ENCODE peak calls at places on chromosomes 6 and 20, in six cellular contexts. Z, T, F, K, Q and P are unnamed samples.

GRCh38 chr20:33933469-33933909 is 60.2 kb upstream of the RALY start:
- DNase-seq in Z (peak; percentile 53), K (peak; percentile 84), Q (peak; percentile 52), F (peak; percentile 55), T (peak; percentile 13), P (no peak)

GRCh38 chr6:1662532-1662931 is 52.8 kb downstream of the FOXC1 start:
- DNase-seq in Z (no peak), K (no peak), Q (no peak), T (no peak), F (no peak), P (peak; percentile 69)

GRCh38 chr6:37018152-37019064 is 13.0 kb downstream of the FGD2 start:
- DNase-seq in K (peak; percentile 91), F (peak; percentile 90), Z (peak; percentile 93), Q (peak; percentile 89), T (peak; percentile 89), P (peak; percentile 82)

GRCh38 chr20:49941456-49941855 is 5.3 kb downstream of the RNF114 start:
- DNase-seq in F (no peak), K (no peak), Q (no peak), Z (no peak), T (no peak), P (no peak)

GRCh38 chr6:14182916-14183315 is 65.3 kb downstream of the CD83 start:
- DNase-seq in Q (no peak), Z (no peak), F (no peak), K (no peak), T (no peak), P (no peak)

GRCh38 chr6:147054158-147054557 is 150.1 kb upstream of the STXBP5 start:
- DNase-seq in F (no peak), T (no peak), Q (no peak), K (no peak), Z (no peak), P (no peak)

GRCh38 chr6:10529231-10529801 is 8.2 kb downstream of the GCNT2 start:
- DNase-seq in F (no peak), K (no peak), Q (no peak), Z (no peak), T (peak; percentile 35), P (no peak)

GRCh38 chr20:34022154-34022842 is 28.6 kb downstream of the RALY start:
- DNase-seq in Z (peak; percentile 12), Q (peak; percentile 66), T (no peak), K (no peak), F (no peak), P (no peak)

GRCh38 chr20:50107086-50107645 is 5.8 kb downstream of the UBE2V1 start:
- DNase-seq in F (no peak), K (no peak), T (no peak), Z (no peak), Q (no peak), P (no peak)

GRCh38 chr6:140101367-140101766 is 726.9 kb upstream of the CITED2 start:
- DNase-seq in F (no peak), Q (no peak), K (no peak), Z (no peak), T (no peak), P (no peak)

GRCh38 chr20:50415516-50416268 is 94.5 kb upstream of the PTPN1 start:
- DNase-seq in Q (peak; percentile 79), F (peak; percentile 100), T (peak; percentile 83), K (peak; percentile 100), Z (peak; percentile 70), P (no peak)

GRCh38 chr6:113654396-113654795 is 202.7 kb upstream of the MARCKS start:
- DNase-seq in F (peak; percentile 92), Q (no peak), K (peak; percentile 89), T (peak; percentile 52), Z (no peak), P (no peak)

GRCh38 chr6:64014581-64014980 is 379.0 kb downstream of the PHF3 start:
- DNase-seq in Z (no peak), K (no peak), F (no peak), Q (no peak), T (no peak), P (no peak)

GRCh38 chr6:132122871-132123270 is 171.7 kb upstream of the CCN2 start:
- DNase-seq in T (peak; percentile 32), Q (no peak), Z (peak; percentile 26), F (no peak), K (no peak), P (peak; percentile 100)

GRCh38 chr6:130928158-130928917 is 101.1 kb downstream of the SMLR1 start:
- DNase-seq in K (peak; percentile 27), Q (no peak), T (no peak), F (peak; percentile 27), Z (no peak), P (no peak)

DNA sequence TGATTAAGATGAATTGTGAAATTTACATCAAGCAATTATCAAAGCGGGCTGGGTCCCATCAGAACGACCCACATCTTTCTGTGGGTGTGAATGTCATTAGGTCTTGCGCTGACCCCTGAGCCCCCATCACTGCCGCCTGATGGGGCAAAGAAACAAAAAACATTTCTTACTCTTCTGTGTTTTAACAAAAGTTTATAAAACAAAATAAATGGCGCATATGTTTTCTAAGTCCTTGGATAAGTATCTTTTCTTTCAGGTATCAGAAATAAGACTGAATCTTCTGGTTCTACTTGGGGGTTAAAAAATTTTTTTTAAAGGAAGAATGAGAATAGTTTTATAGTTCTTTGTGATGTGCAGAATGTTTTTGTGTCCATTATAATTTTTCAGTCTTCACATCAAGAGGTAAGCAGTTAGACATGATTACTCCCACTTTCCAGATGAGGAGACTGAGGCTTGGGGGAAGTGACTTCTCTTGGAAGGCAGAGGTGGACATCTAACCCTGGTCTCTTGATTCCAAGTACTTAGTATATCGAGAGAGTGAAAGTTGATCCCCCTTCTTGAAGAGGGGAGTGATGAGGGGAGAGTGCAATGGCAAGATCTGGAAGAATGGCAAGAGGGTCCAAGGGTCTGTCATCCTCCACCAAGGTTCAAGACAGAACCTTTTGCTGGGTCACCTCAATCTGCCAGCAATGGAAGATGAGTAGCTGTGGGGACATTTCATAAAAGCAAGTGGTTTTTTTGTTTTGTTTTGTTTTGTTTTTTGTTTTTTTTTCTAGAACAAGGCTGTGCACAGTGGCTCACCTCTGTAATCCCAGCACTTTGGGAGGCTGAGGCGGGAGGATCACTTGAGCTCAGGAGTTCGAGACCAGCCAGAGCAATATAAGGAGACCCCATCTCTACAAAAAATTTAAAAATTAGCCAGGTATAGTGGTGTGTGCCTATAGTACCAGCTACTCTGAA is 42.8 kb upstream of the TTPAL start:
- DNase-seq in Q (no peak), T (no peak), K (no peak), Z (no peak), F (no peak), P (no peak)
- H3K27ac ChIP-seq in Q (no peak overlapping the region), T (no peak overlapping the region), K (no peak overlapping the region), Z (peak overlapping the region; percentile 89), F (no peak overlapping the region), P (no peak overlapping the region)

GRCh38 chr6:30188541-30188940 is 24.7 kb downstream of the TRIM26 start:
- DNase-seq in Z (no peak), K (no peak), T (no peak), F (no peak), Q (no peak), P (no peak)
- H3K27me3 ChIP-seq in Z (no peaks in the 10 kb centered on the region), K (no peaks in the 10 kb centered on the region), T (no peaks in the 10 kb centered on the region), F (no peaks in the 10 kb centered on the region), Q (no peaks in the 10 kb centered on the region), P (no peaks in the 10 kb centered on the region)

DNA sequence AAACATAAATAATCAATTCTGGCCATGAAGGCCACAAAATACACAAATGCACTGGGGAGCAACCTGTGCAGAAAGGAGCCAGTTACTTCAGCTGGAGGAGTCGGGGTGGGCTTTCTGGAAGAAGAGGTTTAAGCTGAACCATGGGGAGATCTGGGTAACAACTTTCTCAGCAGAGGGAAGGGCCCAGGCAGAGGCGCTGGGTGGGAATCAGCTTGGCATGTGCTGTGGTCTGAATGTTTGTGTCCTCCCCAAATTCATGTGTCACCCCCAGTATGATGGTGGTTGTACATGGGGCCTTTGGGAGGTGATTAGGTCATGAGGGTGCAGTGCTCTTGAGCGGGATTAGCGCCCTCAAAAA is 107.9 kb downstream of the SYCP2 start:
- DNase-seq in F (no peak), T (no peak), K (no peak), Q (no peak), Z (no peak), P (no peak)
- H3K27ac ChIP-seq in F (no peak overlapping the region), T (no peak overlapping the region), K (no peak overlapping the region), Q (no peak overlapping the region), Z (peak overlapping the region; percentile 78), P (no peak overlapping the region)

DNA sequence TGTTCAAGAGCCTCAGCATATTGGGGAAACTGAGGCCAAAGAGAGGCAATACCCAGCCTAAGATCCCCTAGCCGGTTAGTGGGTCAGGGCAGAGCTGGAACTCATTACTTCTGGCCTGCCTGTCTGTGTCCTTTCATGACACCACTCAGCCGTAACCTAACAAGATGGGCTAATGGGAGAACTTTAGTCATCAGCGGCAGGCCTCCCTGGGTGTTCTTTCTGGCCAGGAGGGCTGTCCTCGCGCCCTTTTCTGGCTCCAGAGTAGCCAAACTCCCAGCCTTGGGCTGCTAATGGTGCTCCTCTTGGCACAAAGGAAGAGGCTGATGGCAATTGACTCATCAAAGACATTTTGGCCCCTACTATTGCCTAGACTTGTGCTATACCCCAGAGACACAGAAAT is 76.6 kb downstream of the NCR2 start:
- DNase-seq in Q (no peak), T (no peak), K (no peak), Z (no peak), F (no peak), P (no peak)
- H3K27me3 ChIP-seq in Q (peaks cover 72% of the 10 kb centered on the region), T (peaks cover 75% of the 10 kb centered on the region), K (peaks cover 23% of the 10 kb centered on the region), Z (peaks cover 98% of the 10 kb centered on the region), F (no peaks in the 10 kb centered on the region), P (peaks cover 57% of the 10 kb centered on the region)

DNA sequence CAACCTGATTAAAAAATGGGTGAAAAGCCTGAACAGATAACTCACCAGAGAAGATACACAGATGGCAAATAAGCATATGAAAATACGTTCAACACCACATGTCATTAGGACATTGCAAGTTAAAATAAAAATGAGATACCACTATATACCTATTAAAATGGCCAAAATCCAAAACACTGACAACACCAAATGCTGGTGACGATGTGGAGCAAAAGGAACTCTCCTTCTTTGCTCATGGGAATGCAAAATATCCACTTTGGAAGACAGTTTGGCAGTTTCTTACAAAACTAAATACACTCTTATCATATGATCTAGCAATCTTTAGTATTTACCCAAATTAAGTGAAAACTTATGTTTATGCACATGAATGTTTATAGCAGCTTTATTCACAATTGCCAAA is 100.5 kb upstream of the ARID1B start:
- DNase-seq in K (no peak), Q (no peak), T (no peak), Z (no peak), F (no peak), P (no peak)
- H3K27ac ChIP-seq in K (no peak overlapping the region), Q (no peak overlapping the region), T (no peak overlapping the region), Z (no peak overlapping the region), F (no peak overlapping the region), P (no peak overlapping the region)

GRCh38 chr20:22315771-22316170 is 268.6 kb downstream of the FOXA2 start:
- DNase-seq in Q (no peak), T (no peak), Z (no peak), F (no peak), K (no peak), P (no peak)

GRCh38 chr20:22322513-22322912 is 261.9 kb downstream of the FOXA2 start:
- DNase-seq in T (no peak), Q (no peak), F (no peak), K (no peak), Z (no peak), P (no peak)

GRCh38 chr20:22320245-22320915 is 264.0 kb downstream of the FOXA2 start:
- DNase-seq in Q (no peak), K (no peak), T (no peak), F (no peak), Z (no peak), P (no peak)

DNA sequence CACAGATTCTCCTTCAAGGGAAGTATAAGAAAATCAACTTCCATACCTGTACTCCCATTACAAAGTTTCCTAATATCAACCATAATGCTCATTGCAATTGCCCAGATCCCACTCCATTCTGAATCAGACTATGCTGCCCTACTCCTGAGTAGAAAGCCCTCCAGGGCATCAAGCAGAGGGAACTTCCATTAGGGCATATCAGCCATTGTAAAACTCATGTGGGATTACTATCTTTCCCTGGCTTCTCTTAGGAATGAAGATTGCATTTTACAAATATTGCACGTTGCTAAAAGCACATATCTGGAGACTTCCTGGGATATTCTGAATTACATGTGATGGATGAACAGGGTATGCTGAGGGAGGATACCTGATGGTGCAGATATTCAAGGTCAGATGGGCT is 263.2 kb downstream of the FOXA2 start:
- DNase-seq in K (no peak), Q (no peak), Z (no peak), F (no peak), T (no peak), P (no peak)
- H3K27me3 ChIP-seq in K (peaks cover 7% of the 10 kb centered on the region), Q (no peaks in the 10 kb centered on the region), Z (peaks cover 26% of the 10 kb centered on the region), F (no peaks in the 10 kb centered on the region), T (no peaks in the 10 kb centered on the region), P (no peaks in the 10 kb centered on the region)